ENCODE peak calls at places on chromosomes 11 and 22, in eight cellular contexts. One of them, this sample, is unnamed.

GRCh38 chr11:68497761-68498160 is 37.2 kb downstream of the PPP6R3 start:
- DNase-seq in upper lobe of right lung: no peak
- DNase-seq in lower lobe of right lung: no peak
- DNase-seq in breast epithelium: no peak
- DNase-seq in adipocyte: no peak
- DNase-seq in WERI-Rb-1: no peak
- DNase-seq in transverse colon: no peak
- DNase-seq in SK-N-SH: no peak
- DNase-seq in this sample: no peak

GRCh38 chr22:38655532-38656255 is 498 bp downstream of the FAM227A start:
- DNase-seq in upper lobe of right lung: no peak
- DNase-seq in lower lobe of right lung: no peak
- DNase-seq in breast epithelium: no peak
- DNase-seq in adipocyte: peak; percentile 53
- DNase-seq in WERI-Rb-1: peak; percentile 22
- DNase-seq in transverse colon: no peak
- DNase-seq in SK-N-SH: peak; percentile 26
- DNase-seq in this sample: no peak

GRCh38 chr11:65288706-65289536 is 25.7 kb upstream of the CDC42EP2 start:
- DNase-seq in upper lobe of right lung: no peak
- DNase-seq in lower lobe of right lung: no peak
- DNase-seq in breast epithelium: no peak
- DNase-seq in adipocyte: no peak
- DNase-seq in WERI-Rb-1: peak; percentile 83
- DNase-seq in transverse colon: no peak
- DNase-seq in SK-N-SH: peak; percentile 85
- DNase-seq in this sample: peak; percentile 58

GRCh38 chr11:16028406-16028805 is 327.9 kb downstream of the SOX6 start:
- DNase-seq in upper lobe of right lung: no peak
- DNase-seq in lower lobe of right lung: no peak
- DNase-seq in breast epithelium: no peak
- DNase-seq in adipocyte: peak; percentile 49
- DNase-seq in WERI-Rb-1: no peak
- DNase-seq in transverse colon: no peak
- DNase-seq in SK-N-SH: no peak
- DNase-seq in this sample: no peak

GRCh38 chr11:107272561-107272960 is 185.1 kb downstream of the CWF19L2 start:
- DNase-seq in upper lobe of right lung: no peak
- DNase-seq in lower lobe of right lung: no peak
- DNase-seq in breast epithelium: no peak
- DNase-seq in adipocyte: no peak
- DNase-seq in WERI-Rb-1: no peak
- DNase-seq in transverse colon: no peak
- DNase-seq in SK-N-SH: no peak
- DNase-seq in this sample: no peak

GRCh38 chr11:87022254-87022653 is 15.5 kb upstream of the TMEM135 start:
- DNase-seq in upper lobe of right lung: no peak
- DNase-seq in lower lobe of right lung: no peak
- DNase-seq in breast epithelium: no peak
- DNase-seq in adipocyte: no peak
- DNase-seq in WERI-Rb-1: no peak
- DNase-seq in transverse colon: no peak
- DNase-seq in SK-N-SH: no peak
- DNase-seq in this sample: no peak

GRCh38 chr11:118265954-118266353 is 1.9 kb upstream of the MPZL2 start:
- DNase-seq in upper lobe of right lung: peak; percentile 89
- DNase-seq in lower lobe of right lung: peak; percentile 89
- DNase-seq in breast epithelium: no peak
- DNase-seq in adipocyte: no peak
- DNase-seq in WERI-Rb-1: no peak
- DNase-seq in transverse colon: peak; percentile 83
- DNase-seq in SK-N-SH: no peak
- DNase-seq in this sample: no peak

GRCh38 chr11:13923716-13924650 is 38.5 kb upstream of the SPON1 start:
- DNase-seq in upper lobe of right lung: no peak
- DNase-seq in lower lobe of right lung: no peak
- DNase-seq in breast epithelium: no peak
- DNase-seq in adipocyte: no peak
- DNase-seq in WERI-Rb-1: no peak
- DNase-seq in transverse colon: no peak
- DNase-seq in SK-N-SH: no peak
- DNase-seq in this sample: no peak

GRCh38 chr11:18761144-18761543 is 30.5 kb downstream of the PTPN5 start:
- DNase-seq in upper lobe of right lung: no peak
- DNase-seq in lower lobe of right lung: no peak
- DNase-seq in breast epithelium: no peak
- DNase-seq in adipocyte: no peak
- DNase-seq in WERI-Rb-1: no peak
- DNase-seq in transverse colon: no peak
- DNase-seq in SK-N-SH: no peak
- DNase-seq in this sample: no peak

GRCh38 chr11:61193596-61193995 is 9.7 kb upstream of the PGA3 start:
- DNase-seq in upper lobe of right lung: no peak
- DNase-seq in lower lobe of right lung: no peak
- DNase-seq in breast epithelium: no peak
- DNase-seq in adipocyte: no peak
- DNase-seq in WERI-Rb-1: peak; percentile 32
- DNase-seq in transverse colon: no peak
- DNase-seq in SK-N-SH: peak; percentile 45
- DNase-seq in this sample: no peak

GRCh38 chr22:47154621-47155081 is 392.2 kb downstream of the TBC1D22A start:
- DNase-seq in upper lobe of right lung: no peak
- DNase-seq in lower lobe of right lung: no peak
- DNase-seq in breast epithelium: no peak
- DNase-seq in adipocyte: peak; percentile 59
- DNase-seq in WERI-Rb-1: no peak
- DNase-seq in transverse colon: no peak
- DNase-seq in SK-N-SH: peak; percentile 88
- DNase-seq in this sample: no peak

GRCh38 chr11:66438009-66438503 is 592 bp downstream of the MRPL11 start:
- DNase-seq in upper lobe of right lung: no peak
- DNase-seq in lower lobe of right lung: no peak
- DNase-seq in breast epithelium: no peak
- DNase-seq in adipocyte: no peak
- DNase-seq in WERI-Rb-1: no peak
- DNase-seq in transverse colon: no peak
- DNase-seq in SK-N-SH: no peak
- DNase-seq in this sample: no peak

GRCh38 chr11:12137938-12138731 is 27.7 kb downstream of the MICAL2 start:
- DNase-seq in upper lobe of right lung: peak; percentile 47
- DNase-seq in lower lobe of right lung: no peak
- DNase-seq in breast epithelium: no peak
- DNase-seq in adipocyte: no peak
- DNase-seq in WERI-Rb-1: no peak
- DNase-seq in transverse colon: peak; percentile 12
- DNase-seq in SK-N-SH: peak; percentile 38
- DNase-seq in this sample: no peak

GRCh38 chr11:24664399-24664798 is 167.5 kb downstream of the LUZP2 start:
- DNase-seq in upper lobe of right lung: no peak
- DNase-seq in lower lobe of right lung: no peak
- DNase-seq in breast epithelium: no peak
- DNase-seq in adipocyte: no peak
- DNase-seq in WERI-Rb-1: no peak
- DNase-seq in transverse colon: no peak
- DNase-seq in SK-N-SH: no peak
- DNase-seq in this sample: no peak

GRCh38 chr22:33210129-33210784 is 152.1 kb upstream of the SYN3 start:
- DNase-seq in upper lobe of right lung: no peak
- DNase-seq in lower lobe of right lung: no peak
- DNase-seq in breast epithelium: no peak
- DNase-seq in adipocyte: peak; percentile 70
- DNase-seq in WERI-Rb-1: peak; percentile 46
- DNase-seq in transverse colon: peak; percentile 9
- DNase-seq in SK-N-SH: peak; percentile 68
- DNase-seq in this sample: no peak

GRCh38 chr11:117950999-117951961 is 22.1 kb upstream of the TMPRSS13 start:
- DNase-seq in upper lobe of right lung: no peak
- DNase-seq in lower lobe of right lung: no peak
- DNase-seq in breast epithelium: no peak
- DNase-seq in adipocyte: no peak
- DNase-seq in WERI-Rb-1: no peak
- DNase-seq in transverse colon: peak; percentile 22
- DNase-seq in SK-N-SH: no peak
- DNase-seq in this sample: no peak

GRCh38 chr22:42977574-42977973 is 37.4 kb downstream of the PACSIN2 start:
- DNase-seq in upper lobe of right lung: no peak
- DNase-seq in lower lobe of right lung: no peak
- DNase-seq in breast epithelium: no peak
- DNase-seq in adipocyte: no peak
- DNase-seq in WERI-Rb-1: peak; percentile 25
- DNase-seq in transverse colon: no peak
- DNase-seq in SK-N-SH: no peak
- DNase-seq in this sample: no peak

GRCh38 chr22:33380789-33381530 is 322.8 kb upstream of the SYN3 start:
- DNase-seq in upper lobe of right lung: no peak
- DNase-seq in lower lobe of right lung: no peak
- DNase-seq in breast epithelium: no peak
- DNase-seq in adipocyte: peak; percentile 72
- DNase-seq in WERI-Rb-1: no peak
- DNase-seq in transverse colon: no peak
- DNase-seq in SK-N-SH: no peak
- DNase-seq in this sample: no peak

GRCh38 chr11:134158023-134158422 is 65.7 kb downstream of the NCAPD3 start:
- DNase-seq in upper lobe of right lung: no peak
- DNase-seq in lower lobe of right lung: no peak
- DNase-seq in breast epithelium: no peak
- DNase-seq in adipocyte: no peak
- DNase-seq in WERI-Rb-1: no peak
- DNase-seq in transverse colon: no peak
- DNase-seq in SK-N-SH: no peak
- DNase-seq in this sample: no peak
- H3K36me3 ChIP-seq in upper lobe of right lung: peaks cover 59% of the 10 kb centered on the region
- H3K36me3 ChIP-seq in lower lobe of right lung: peaks cover 91% of the 10 kb centered on the region
- H3K36me3 ChIP-seq in breast epithelium: no peaks in the 10 kb centered on the region
- H3K36me3 ChIP-seq in adipocyte: peaks cover 79% of the 10 kb centered on the region
- H3K36me3 ChIP-seq in WERI-Rb-1: peaks cover 94% of the 10 kb centered on the region
- H3K36me3 ChIP-seq in transverse colon: peaks cover 6% of the 10 kb centered on the region
- H3K36me3 ChIP-seq in SK-N-SH: peaks cover 16% of the 10 kb centered on the region
- H3K36me3 ChIP-seq in this sample: no peaks in the 10 kb centered on the region

DNA sequence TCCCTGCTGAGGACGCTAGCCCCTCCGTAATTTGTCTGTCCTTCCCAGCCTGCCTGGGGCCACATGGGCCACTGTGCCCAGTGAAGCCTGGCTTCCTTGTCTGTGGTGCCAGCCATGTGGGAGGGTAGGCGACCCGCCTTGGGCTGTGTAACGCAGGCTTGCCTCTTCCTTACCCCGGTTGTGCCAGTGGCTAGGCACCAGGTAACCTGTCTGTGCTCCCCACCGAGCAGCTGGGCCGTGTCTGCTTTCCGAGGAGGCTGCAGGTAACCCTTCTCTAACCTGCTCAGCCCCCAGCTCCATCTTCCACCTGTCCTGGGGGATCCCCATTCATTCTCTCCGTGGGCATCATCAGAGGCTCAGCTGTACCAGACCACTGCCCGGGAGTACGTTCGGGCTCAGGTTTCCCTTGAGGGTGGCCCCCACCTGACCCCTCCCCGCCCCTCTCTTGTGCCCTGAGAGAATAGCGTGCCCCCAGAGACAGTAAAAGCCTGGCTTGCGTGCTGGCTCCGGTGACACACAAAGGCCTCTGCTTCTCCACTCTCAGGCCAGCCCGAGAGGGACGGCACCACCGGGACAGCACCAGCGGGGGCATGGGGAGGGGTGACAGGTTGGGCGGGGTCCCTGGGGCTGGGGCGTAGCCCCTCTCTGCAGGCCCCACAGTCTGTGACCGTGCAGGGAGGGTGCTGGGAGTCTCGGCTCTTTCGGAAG is 79.1 kb downstream of the CDKN1C start:
- DNase-seq in upper lobe of right lung: peak; percentile 63
- DNase-seq in lower lobe of right lung: peak; percentile 46
- DNase-seq in breast epithelium: peak; percentile 51
- DNase-seq in adipocyte: no peak
- DNase-seq in WERI-Rb-1: peak; percentile 5
- DNase-seq in transverse colon: peak; percentile 7
- DNase-seq in SK-N-SH: no peak
- DNase-seq in this sample: no peak
- H3K36me3 ChIP-seq in upper lobe of right lung: no peaks in the 10 kb centered on the region
- H3K36me3 ChIP-seq in lower lobe of right lung: no peaks in the 10 kb centered on the region
- H3K36me3 ChIP-seq in breast epithelium: no peaks in the 10 kb centered on the region
- H3K36me3 ChIP-seq in adipocyte: no peaks in the 10 kb centered on the region
- H3K36me3 ChIP-seq in WERI-Rb-1: no peaks in the 10 kb centered on the region
- H3K36me3 ChIP-seq in transverse colon: no peaks in the 10 kb centered on the region
- H3K36me3 ChIP-seq in SK-N-SH: no peaks in the 10 kb centered on the region
- H3K36me3 ChIP-seq in this sample: no peaks in the 10 kb centered on the region

DNA sequence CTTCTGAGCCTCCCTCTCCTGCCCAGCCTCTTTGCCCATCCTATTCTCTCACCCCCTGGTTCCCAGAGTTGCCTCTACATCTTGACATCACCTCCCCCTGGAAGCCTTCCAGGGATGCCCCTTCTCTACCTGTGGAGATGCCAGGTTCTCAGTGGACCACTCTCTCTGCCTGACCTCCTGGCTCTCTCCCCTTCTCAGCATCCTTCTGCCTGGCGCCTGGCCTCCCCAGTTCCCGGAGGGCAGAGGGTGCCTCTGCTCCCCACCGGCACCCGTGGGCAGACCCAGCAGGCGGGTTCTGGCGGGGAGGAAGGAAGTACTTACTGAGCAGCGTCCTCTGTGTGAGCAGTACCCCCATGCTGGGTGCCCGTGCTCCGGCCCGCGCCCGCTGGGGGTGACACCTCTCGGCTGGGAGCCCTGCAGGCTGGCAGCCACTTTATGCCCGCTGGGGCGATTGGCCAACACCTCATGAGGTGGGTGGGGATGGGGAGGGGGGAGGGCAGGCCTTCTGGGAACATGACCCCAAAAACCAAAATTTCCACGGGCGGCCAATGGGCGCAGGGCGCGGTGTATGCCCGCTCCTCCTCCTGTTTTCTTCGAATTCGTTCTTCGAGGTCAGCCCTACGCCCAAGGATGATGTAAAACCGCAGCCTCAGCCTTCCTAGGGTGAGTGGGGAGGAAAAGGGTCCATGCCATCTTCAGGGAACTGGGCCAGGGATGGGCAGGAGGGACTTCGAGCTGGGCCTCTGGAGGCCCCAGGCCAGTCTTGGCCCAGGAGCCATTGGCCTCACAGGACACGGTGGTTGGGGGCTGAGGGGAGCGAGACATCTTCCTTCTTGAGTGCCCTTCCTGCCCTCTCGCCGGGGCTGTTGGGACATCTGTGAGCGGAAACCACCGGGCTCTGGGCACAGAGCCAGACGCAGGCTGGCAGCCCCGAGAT is at the start of gene OSM:
- DNase-seq in upper lobe of right lung: peak; percentile 88
- DNase-seq in lower lobe of right lung: peak; percentile 89
- DNase-seq in breast epithelium: no peak
- DNase-seq in adipocyte: no peak
- DNase-seq in WERI-Rb-1: no peak
- DNase-seq in transverse colon: peak; percentile 74
- DNase-seq in SK-N-SH: no peak
- DNase-seq in this sample: peak; percentile 45
- H3K36me3 ChIP-seq in upper lobe of right lung: no peaks in the 10 kb centered on the region
- H3K36me3 ChIP-seq in lower lobe of right lung: no peaks in the 10 kb centered on the region
- H3K36me3 ChIP-seq in breast epithelium: no peaks in the 10 kb centered on the region
- H3K36me3 ChIP-seq in adipocyte: no peaks in the 10 kb centered on the region
- H3K36me3 ChIP-seq in WERI-Rb-1: no peaks in the 10 kb centered on the region
- H3K36me3 ChIP-seq in transverse colon: no peaks in the 10 kb centered on the region
- H3K36me3 ChIP-seq in SK-N-SH: no peaks in the 10 kb centered on the region
- H3K36me3 ChIP-seq in this sample: no peaks in the 10 kb centered on the region

DNA sequence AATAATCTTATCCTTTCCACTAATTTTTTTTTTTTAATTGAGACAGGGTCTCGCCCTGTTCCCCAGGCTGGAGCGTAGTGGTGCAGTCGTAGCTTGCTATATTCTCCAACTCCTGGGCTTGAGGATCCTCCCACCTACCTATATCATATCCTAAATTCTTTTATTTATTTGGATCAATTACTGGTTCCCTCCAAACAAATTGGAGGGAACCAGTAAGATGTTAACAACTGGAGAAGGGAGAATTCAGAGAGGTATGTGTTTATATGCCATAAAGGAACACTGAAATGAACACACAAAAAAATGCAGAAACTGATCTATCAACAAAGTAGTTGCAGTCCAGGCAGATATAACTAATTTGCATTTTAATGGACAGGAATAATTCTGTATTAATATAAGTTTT is 63.6 kb downstream of the ATXN10 start:
- DNase-seq in upper lobe of right lung: no peak
- DNase-seq in lower lobe of right lung: no peak
- DNase-seq in breast epithelium: no peak
- DNase-seq in adipocyte: no peak
- DNase-seq in WERI-Rb-1: no peak
- DNase-seq in transverse colon: no peak
- DNase-seq in SK-N-SH: no peak
- DNase-seq in this sample: no peak
- H3K36me3 ChIP-seq in upper lobe of right lung: peaks cover 36% of the 10 kb centered on the region
- H3K36me3 ChIP-seq in lower lobe of right lung: peaks cover 49% of the 10 kb centered on the region
- H3K36me3 ChIP-seq in breast epithelium: no peaks in the 10 kb centered on the region
- H3K36me3 ChIP-seq in adipocyte: peaks cover 47% of the 10 kb centered on the region
- H3K36me3 ChIP-seq in WERI-Rb-1: peaks cover 56% of the 10 kb centered on the region
- H3K36me3 ChIP-seq in transverse colon: peaks cover 12% of the 10 kb centered on the region
- H3K36me3 ChIP-seq in SK-N-SH: peaks cover 54% of the 10 kb centered on the region
- H3K36me3 ChIP-seq in this sample: no peaks in the 10 kb centered on the region